ENCODE peak calls at places on chromosomes 13 and 19, in five cellular contexts. One of them, this sample, is unnamed.

GRCh38 chr19:2867025-2867991 is at the start of gene ZNF556:
- DNase-seq in kidney: peak; percentile 86
- DNase-seq in BE2C: peak; percentile 98
- DNase-seq in HFF-Myc: no peak
- DNase-seq in thoracic aorta: no peak
- DNase-seq in this sample: no peak

GRCh38 chr19:6833166-6833790 is 54.1 kb upstream of the ADGRE1 start:
- DNase-seq in thoracic aorta: no peak
- DNase-seq in kidney: no peak
- DNase-seq in HFF-Myc: no peak
- DNase-seq in BE2C: no peak
- DNase-seq in this sample: peak; percentile 75

GRCh38 chr13:48857576-48857975 is 118.1 kb upstream of the FNDC3A start:
- DNase-seq in HFF-Myc: no peak
- DNase-seq in thoracic aorta: no peak
- DNase-seq in BE2C: peak; percentile 57
- DNase-seq in kidney: no peak
- DNase-seq in this sample: no peak

GRCh38 chr13:98443329-98443728 is 133.6 kb downstream of the STK24 start:
- DNase-seq in HFF-Myc: peak; percentile 49
- DNase-seq in thoracic aorta: no peak
- DNase-seq in kidney: peak; percentile 73
- DNase-seq in BE2C: peak; percentile 44
- DNase-seq in this sample: no peak

GRCh38 chr19:31378404-31378803 is 29.2 kb upstream of the TSHZ3 start:
- DNase-seq in thoracic aorta: no peak
- DNase-seq in kidney: no peak
- DNase-seq in BE2C: peak; percentile 20
- DNase-seq in HFF-Myc: peak; percentile 84
- DNase-seq in this sample: no peak

GRCh38 chr13:50128406-50129048 is 113.3 kb downstream of the KCNRG start:
- DNase-seq in thoracic aorta: no peak
- DNase-seq in BE2C: no peak
- DNase-seq in kidney: peak; percentile 46
- DNase-seq in HFF-Myc: no peak
- DNase-seq in this sample: no peak

GRCh38 chr13:22461854-22462565 is 718.8 kb upstream of the SGCG start:
- DNase-seq in BE2C: no peak
- DNase-seq in thoracic aorta: no peak
- DNase-seq in kidney: no peak
- DNase-seq in HFF-Myc: no peak
- DNase-seq in this sample: no peak

GRCh38 chr13:71360041-71360440 is 507.0 kb downstream of the DACH1 start:
- DNase-seq in HFF-Myc: no peak
- DNase-seq in kidney: no peak
- DNase-seq in BE2C: no peak
- DNase-seq in thoracic aorta: no peak
- DNase-seq in this sample: no peak

GRCh38 chr13:47672982-47673670 is 327.9 kb downstream of the SUCLA2 start:
- DNase-seq in kidney: no peak
- DNase-seq in BE2C: no peak
- DNase-seq in thoracic aorta: no peak
- DNase-seq in HFF-Myc: peak; percentile 20
- DNase-seq in this sample: no peak

GRCh38 chr19:39927524-39928356 is 6.7 kb downstream of the FCGBP start:
- DNase-seq in BE2C: no peak
- DNase-seq in kidney: no peak
- DNase-seq in HFF-Myc: no peak
- DNase-seq in thoracic aorta: no peak
- DNase-seq in this sample: no peak

GRCh38 chr19:55147408-55148251 is 1.4 kb downstream of the TNNT1 start:
- DNase-seq in HFF-Myc: no peak
- DNase-seq in BE2C: no peak
- DNase-seq in kidney: no peak
- DNase-seq in thoracic aorta: no peak
- DNase-seq in this sample: no peak

GRCh38 chr13:112182251-112182650 is 115.3 kb downstream of the SOX1 start:
- DNase-seq in HFF-Myc: no peak
- DNase-seq in kidney: no peak
- DNase-seq in BE2C: no peak
- DNase-seq in thoracic aorta: no peak
- DNase-seq in this sample: no peak

GRCh38 chr19:51433092-51433491 is 15.7 kb upstream of the SIGLEC10 start:
- DNase-seq in kidney: peak; percentile 0
- DNase-seq in HFF-Myc: no peak
- DNase-seq in BE2C: no peak
- DNase-seq in thoracic aorta: no peak
- DNase-seq in this sample: no peak

GRCh38 chr19:46958542-46958941 is 61.1 kb upstream of the NPAS1 start:
- DNase-seq in HFF-Myc: peak; percentile 86
- DNase-seq in BE2C: no peak
- DNase-seq in thoracic aorta: no peak
- DNase-seq in kidney: no peak
- DNase-seq in this sample: no peak

GRCh38 chr19:29381353-29382203 is 144.2 kb upstream of the VSTM2B start:
- DNase-seq in thoracic aorta: no peak
- DNase-seq in HFF-Myc: no peak
- DNase-seq in kidney: peak; percentile 19
- DNase-seq in BE2C: no peak
- DNase-seq in this sample: peak; percentile 44

GRCh38 chr19:29667390-29667783 is 2.1 kb downstream of the PLEKHF1 start:
- DNase-seq in HFF-Myc: no peak
- DNase-seq in BE2C: no peak
- DNase-seq in thoracic aorta: no peak
- DNase-seq in kidney: no peak
- DNase-seq in this sample: no peak

DNA sequence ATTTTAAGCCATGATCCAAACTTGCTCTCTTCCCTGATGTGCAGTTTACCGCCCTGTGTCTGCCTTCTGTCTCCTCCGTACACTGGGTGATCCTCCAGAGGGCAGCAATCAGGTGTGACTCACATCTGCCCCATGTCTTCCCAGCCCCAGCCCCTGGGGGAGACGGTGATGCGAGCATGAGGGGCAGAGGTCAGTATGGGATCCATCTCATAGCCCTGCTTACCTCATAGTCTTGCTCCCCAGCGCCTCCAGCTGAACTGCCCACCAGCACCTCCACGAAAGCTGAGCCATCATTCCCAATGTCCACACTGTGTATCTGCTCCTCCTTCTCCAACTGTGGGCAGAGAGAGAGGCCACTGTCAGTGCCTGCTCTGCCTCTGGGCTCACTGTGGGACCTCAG is 14.6 kb downstream of the XRCC1 start:
- DNase-seq in kidney: peak; percentile 49
- DNase-seq in BE2C: no peak
- DNase-seq in HFF-Myc: no peak
- DNase-seq in thoracic aorta: no peak
- DNase-seq in this sample: peak; percentile 43
- TF ChIP-seq CTCF in kidney: no peak
- TF ChIP-seq CTCF in BE2C: peak; percentile 10
- TF ChIP-seq CTCF in HFF-Myc: peak; percentile 10
- TF ChIP-seq CTCF in thoracic aorta: no peak
- TF ChIP-seq CTCF in this sample: peak; percentile 25

GRCh38 chr19:18522124-18522861 is 423 bp upstream of the ELL start:
- DNase-seq in thoracic aorta: peak; percentile 100
- DNase-seq in BE2C: peak; percentile 100
- DNase-seq in HFF-Myc: peak; percentile 99
- DNase-seq in kidney: peak; percentile 100
- DNase-seq in this sample: peak; percentile 100
- TF ChIP-seq CTCF in thoracic aorta: no peak
- TF ChIP-seq CTCF in BE2C: no peak
- TF ChIP-seq CTCF in HFF-Myc: no peak
- TF ChIP-seq CTCF in kidney: peak; percentile 14
- TF ChIP-seq CTCF in this sample: no peak

GRCh38 chr13:44972956-44973581 is 16.2 kb downstream of the NUFIP1 start:
- DNase-seq in HFF-Myc: no peak
- DNase-seq in kidney: no peak
- DNase-seq in thoracic aorta: no peak
- DNase-seq in BE2C: no peak
- DNase-seq in this sample: no peak

GRCh38 chr13:44974056-44974798 is 15.0 kb downstream of the NUFIP1 start:
- DNase-seq in BE2C: no peak
- DNase-seq in kidney: no peak
- DNase-seq in HFF-Myc: no peak
- DNase-seq in thoracic aorta: peak; percentile 16
- DNase-seq in this sample: no peak

GRCh38 chr13:44976949-44977583 is 12.2 kb downstream of the NUFIP1 start:
- DNase-seq in BE2C: no peak
- DNase-seq in kidney: no peak
- DNase-seq in HFF-Myc: no peak
- DNase-seq in thoracic aorta: no peak
- DNase-seq in this sample: no peak

GRCh38 chr13:44976196-44976595 is 13.1 kb downstream of the NUFIP1 start:
- DNase-seq in BE2C: no peak
- DNase-seq in thoracic aorta: no peak
- DNase-seq in kidney: no peak
- DNase-seq in HFF-Myc: no peak
- DNase-seq in this sample: no peak

GRCh38 chr13:44978328-44978727 is 10.9 kb downstream of the NUFIP1 start:
- DNase-seq in kidney: no peak
- DNase-seq in BE2C: no peak
- DNase-seq in HFF-Myc: no peak
- DNase-seq in thoracic aorta: no peak
- DNase-seq in this sample: no peak
- TF ChIP-seq CTCF in kidney: no peak
- TF ChIP-seq CTCF in BE2C: no peak
- TF ChIP-seq CTCF in HFF-Myc: no peak
- TF ChIP-seq CTCF in thoracic aorta: no peak
- TF ChIP-seq CTCF in this sample: peak; percentile 52

DNA sequence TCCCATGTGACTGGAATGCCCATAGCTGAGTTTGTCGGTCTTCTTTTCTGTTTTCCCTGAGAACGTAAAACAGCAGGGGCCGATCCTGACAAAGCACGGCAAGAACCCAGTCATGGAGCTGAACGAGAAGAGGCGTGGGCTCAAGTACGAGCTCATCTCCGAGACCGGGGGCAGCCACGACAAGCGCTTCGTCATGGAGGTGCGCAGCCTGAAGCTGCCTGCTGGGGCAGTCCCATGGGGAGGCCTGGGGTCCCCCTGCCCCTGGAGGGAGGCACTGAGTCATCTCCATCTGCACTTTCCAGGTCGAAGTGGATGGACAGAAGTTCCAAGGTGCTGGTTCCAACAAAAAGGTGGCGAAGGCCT is 18.2 kb upstream of the QTRT1 start:
- DNase-seq in BE2C: no peak
- DNase-seq in thoracic aorta: no peak
- DNase-seq in HFF-Myc: no peak
- DNase-seq in kidney: no peak
- DNase-seq in this sample: no peak
- TF ChIP-seq CTCF in BE2C: no peak
- TF ChIP-seq CTCF in thoracic aorta: no peak
- TF ChIP-seq CTCF in HFF-Myc: no peak
- TF ChIP-seq CTCF in kidney: no peak
- TF ChIP-seq CTCF in this sample: no peak

DNA sequence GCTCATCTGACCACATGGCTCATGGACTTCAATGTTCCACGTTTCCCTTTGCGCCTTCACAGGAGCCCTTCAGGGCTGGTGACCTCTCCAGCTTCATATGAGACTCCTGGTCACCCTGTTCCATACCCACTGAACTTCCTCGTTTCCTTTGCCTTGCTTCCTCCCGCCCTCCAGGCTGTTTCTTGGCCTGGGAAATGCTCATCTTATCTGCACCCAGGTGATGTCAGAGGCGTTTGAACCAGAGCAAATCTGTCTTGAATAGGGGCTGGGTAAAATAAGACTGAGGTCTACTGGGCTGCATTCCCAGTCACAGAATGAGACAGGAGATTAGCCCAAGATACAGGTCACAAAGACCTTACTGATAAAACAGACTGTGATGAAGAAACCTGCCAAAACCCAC is 102.8 kb downstream of the DCLK1 start:
- DNase-seq in kidney: no peak
- DNase-seq in BE2C: no peak
- DNase-seq in HFF-Myc: no peak
- DNase-seq in thoracic aorta: no peak
- DNase-seq in this sample: no peak
- TF ChIP-seq CTCF in kidney: no peak
- TF ChIP-seq CTCF in BE2C: no peak
- TF ChIP-seq CTCF in HFF-Myc: no peak
- TF ChIP-seq CTCF in thoracic aorta: no peak
- TF ChIP-seq CTCF in this sample: no peak

GRCh38 chr13:40387775-40388174 is 278.7 kb downstream of the FOXO1 start:
- DNase-seq in BE2C: no peak
- DNase-seq in kidney: no peak
- DNase-seq in thoracic aorta: no peak
- DNase-seq in HFF-Myc: no peak
- DNase-seq in this sample: no peak

GRCh38 chr13:40389081-40389641 is 277.3 kb downstream of the FOXO1 start:
- DNase-seq in thoracic aorta: no peak
- DNase-seq in BE2C: no peak
- DNase-seq in kidney: no peak
- DNase-seq in HFF-Myc: no peak
- DNase-seq in this sample: no peak

GRCh38 chr13:40391788-40392187 is 274.7 kb downstream of the FOXO1 start:
- DNase-seq in kidney: no peak
- DNase-seq in HFF-Myc: no peak
- DNase-seq in BE2C: no peak
- DNase-seq in thoracic aorta: no peak
- DNase-seq in this sample: no peak

GRCh38 chr13:40388617-40389016 is 277.8 kb downstream of the FOXO1 start:
- DNase-seq in BE2C: no peak
- DNase-seq in kidney: no peak
- DNase-seq in thoracic aorta: no peak
- DNase-seq in HFF-Myc: peak; percentile 47
- DNase-seq in this sample: no peak

DNA sequence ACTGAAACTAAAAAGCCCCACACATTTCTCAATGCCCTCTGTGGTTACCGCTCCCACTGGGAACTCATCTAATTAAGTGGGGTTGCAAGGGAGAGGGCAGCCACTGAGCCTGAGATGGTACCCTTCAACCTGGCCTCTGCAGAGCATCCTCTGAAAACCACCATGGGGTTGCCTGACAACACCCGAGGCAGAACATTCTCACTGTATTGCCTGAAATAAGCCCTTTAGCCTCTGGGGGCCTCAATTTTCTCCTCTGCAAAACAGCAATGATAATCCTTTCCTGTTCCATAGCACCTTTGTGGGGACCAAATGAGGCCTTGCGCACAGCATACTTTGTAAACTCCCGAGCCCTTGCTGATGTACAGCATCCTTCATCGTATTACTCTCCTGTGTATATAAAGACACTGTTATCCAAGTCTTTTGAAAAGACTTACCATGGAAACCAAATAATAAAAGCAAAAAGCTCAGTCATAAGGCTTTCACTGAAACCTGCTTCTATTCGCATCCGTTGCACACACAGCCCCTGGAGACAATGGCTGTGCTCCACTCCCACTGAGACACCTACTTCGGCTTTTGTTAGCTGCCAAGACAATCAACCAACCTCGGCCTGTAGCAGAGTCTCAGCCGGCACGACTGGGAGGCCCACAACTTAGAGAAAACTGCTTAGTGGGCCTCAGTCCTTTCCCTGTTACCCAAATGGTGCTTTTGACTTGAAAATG is 276.0 kb downstream of the FOXO1 start:
- DNase-seq in thoracic aorta: no peak
- DNase-seq in BE2C: no peak
- DNase-seq in HFF-Myc: no peak
- DNase-seq in kidney: no peak
- DNase-seq in this sample: no peak
- TF ChIP-seq CTCF in thoracic aorta: no peak
- TF ChIP-seq CTCF in BE2C: no peak
- TF ChIP-seq CTCF in HFF-Myc: no peak
- TF ChIP-seq CTCF in kidney: no peak
- TF ChIP-seq CTCF in this sample: no peak

GRCh38 chr19:17754634-17755532 is 3.6 kb downstream of the FCHO1 start:
- DNase-seq in HFF-Myc: no peak
- DNase-seq in BE2C: no peak
- DNase-seq in thoracic aorta: no peak
- DNase-seq in kidney: no peak
- DNase-seq in this sample: no peak
- TF ChIP-seq CTCF in HFF-Myc: no peak
- TF ChIP-seq CTCF in BE2C: no peak
- TF ChIP-seq CTCF in thoracic aorta: no peak
- TF ChIP-seq CTCF in kidney: no peak
- TF ChIP-seq CTCF in this sample: no peak

This sample was measured in chondrocyte.